ENCODE peak calls at places on chromosome 11, in ten cellular contexts. T, H, L, D, N, S, M, X, Q and U are unnamed samples.

GRCh38 chr11:64140101-64140500 is 25.8 kb downstream of the MACROD1 start:
- DNase-seq in T (no peak), H (no peak), L (no peak), D (no peak), N (no peak), S (no peak), M (no peak), X (no peak), Q (no peak), U (no peak)

GRCh38 chr11:25860677-25861445 is 471.1 kb upstream of the ANO3 start:
- DNase-seq in T (no peak), H (peak), L (no peak), D (no peak), N (peak), S (no peak), M (no peak), X (no peak), Q (no peak), U (no peak)

GRCh38 chr11:86972734-86973133 is 17.5 kb upstream of the FZD4 start:
- DNase-seq in T (no peak), H (no peak), L (no peak), D (no peak), N (no peak), S (no peak), M (no peak), X (no peak), Q (no peak), U (no peak)

GRCh38 chr11:18493310-18493709 is 33.4 kb downstream of the TSG101 start:
- DNase-seq in T (no peak), H (no peak), L (no peak), D (no peak), N (peak), S (no peak), M (no peak), X (no peak), Q (no peak), U (no peak)

GRCh38 chr11:32435152-32435480 is 223 bp downstream of the WT1 start:
- DNase-seq in T (no peak), H (no peak), L (no peak), D (no peak), N (no peak), S (no peak), M (no peak), X (no peak), Q (no peak), U (no peak)

GRCh38 chr11:128407962-128408361 is 179.4 kb downstream of the ETS1 start:
- DNase-seq in T (no peak), H (peak), L (no peak), D (no peak), N (peak), S (no peak), M (peak), X (no peak), Q (no peak), U (no peak)

GRCh38 chr11:116819049-116819448 is 4.1 kb downstream of the APOA4 start:
- DNase-seq in T (no peak), H (no peak), L (no peak), D (no peak), N (no peak), S (no peak), M (no peak), X (no peak), Q (no peak), U (no peak)

GRCh38 chr11:1206391-1207271 is 16.2 kb upstream of the MUC5B start:
- DNase-seq in T (no peak), H (no peak), L (no peak), D (no peak), N (no peak), S (peak), M (no peak), X (peak), Q (no peak), U (no peak)

GRCh38 chr11:8263109-8263768 is 439 bp downstream of the LMO1 start:
- DNase-seq in T (no peak), H (no peak), L (no peak), D (no peak), N (no peak), S (peak), M (no peak), X (peak), Q (no peak), U (no peak)

GRCh38 chr11:19632435-19632834 is 80.2 kb upstream of the NAV2 start:
- DNase-seq in T (no peak), H (peak), L (no peak), D (no peak), N (peak), S (no peak), M (no peak), X (no peak), Q (no peak), U (no peak)

GRCh38 chr11:116885951-116886629 is 48.7 kb upstream of the APOA1 start:
- DNase-seq in T (no peak), H (peak), L (no peak), D (no peak), N (no peak), S (no peak), M (no peak), X (no peak), Q (no peak), U (no peak)

GRCh38 chr11:105144887-105145286 is 5.3 kb upstream of the CARD18 start:
- DNase-seq in T (no peak), H (peak), L (no peak), D (no peak), N (peak), S (no peak), M (no peak), X (no peak), Q (no peak), U (no peak)

GRCh38 chr11:11010624-11011127 is 152.8 kb upstream of the ZBED5 start:
- DNase-seq in T (peak), H (peak), L (no peak), D (no peak), N (peak), S (no peak), M (no peak), X (no peak), Q (no peak), U (no peak)

GRCh38 chr11:94518300-94518699 is 6.0 kb downstream of the C11orf97 start:
- DNase-seq in T (no peak), H (no peak), L (no peak), D (no peak), N (no peak), S (no peak), M (no peak), X (no peak), Q (no peak), U (no peak)

GRCh38 chr11:112227471-112227870 is 1.2 kb downstream of the PTS start:
- DNase-seq in T (no peak), H (no peak), L (no peak), D (no peak), N (no peak), S (no peak), M (no peak), X (no peak), Q (no peak), U (no peak)
- H3K4me3 ChIP-seq in T (peak), H (peak), L (peak), D (peak), N (no peak), S (peak), M (peak), X (no peak), Q (peak), U (peak)

GRCh38 chr11:119092880-119093665 is 8.4 kb downstream of the HMBS start:
- DNase-seq in T (no peak), H (peak), L (no peak), D (no peak), N (no peak), S (no peak), M (no peak), X (no peak), Q (no peak), U (no peak)

GRCh38 chr11:119093666-119093950 is 8.0 kb downstream of the DPAGT1 start:
- DNase-seq in T (no peak), H (no peak), L (no peak), D (no peak), N (no peak), S (no peak), M (no peak), X (no peak), Q (no peak), U (no peak)

GRCh38 chr11:119093951-119094815 is 7.5 kb downstream of the DPAGT1 start:
- DNase-seq in T (no peak), H (peak), L (peak), D (no peak), N (no peak), S (peak), M (no peak), X (peak), Q (peak), U (no peak)

GRCh38 chr11:119095066-119095880 is 6.4 kb downstream of the DPAGT1 start:
- DNase-seq in T (peak), H (peak), L (peak), D (peak), N (peak), S (peak), M (peak), X (peak), Q (peak), U (peak)

DNA sequence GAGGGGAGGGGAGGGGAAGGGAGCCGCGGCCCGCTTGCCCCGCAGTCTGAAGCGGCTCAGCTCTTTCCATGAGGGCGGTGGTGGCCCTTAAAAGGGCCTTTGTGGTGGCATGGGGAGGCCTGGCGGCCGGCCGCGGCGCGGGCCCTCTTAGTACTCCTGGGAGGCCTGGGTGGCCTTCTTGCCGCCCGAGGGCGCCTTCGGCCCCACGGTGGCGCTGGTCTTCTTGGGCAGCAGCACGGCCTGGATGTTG is 6.9 kb downstream of the DPAGT1 start:
- DNase-seq in T (peak), H (peak), L (peak), D (no peak), N (peak), S (peak), M (peak), X (peak), Q (no peak), U (no peak)
- TF ChIP-seq CTCF in T (peak), H (peak), L (peak), D (peak), N (peak), S (peak), M (peak), X (no peak), Q (peak), U (peak)

DNA sequence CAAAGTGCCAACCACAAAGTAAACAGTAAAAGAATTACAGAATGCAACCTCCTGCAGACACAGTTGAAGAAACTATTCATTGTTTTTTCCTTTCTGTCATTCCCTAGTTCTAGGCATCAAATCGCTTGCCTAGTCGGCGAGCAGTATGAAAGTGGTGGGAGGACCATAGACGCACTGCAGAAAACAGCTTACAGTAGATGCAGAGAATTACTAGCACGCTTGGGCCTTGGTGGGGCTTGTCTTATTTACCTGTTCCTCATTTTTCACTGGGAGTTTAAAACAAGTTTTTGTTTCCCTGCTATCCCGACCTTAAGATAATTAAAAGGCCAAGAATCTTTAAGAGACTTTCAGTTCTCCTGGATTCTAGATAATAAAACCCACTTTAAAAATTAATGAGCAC is 742 bp upstream of the ARL14EP start:
- DNase-seq in T (no peak), H (no peak), L (no peak), D (no peak), N (no peak), S (no peak), M (no peak), X (no peak), Q (no peak), U (no peak)
- H3K4me3 ChIP-seq in T (peak), H (no peak), L (peak), D (peak), N (no peak), S (peak), M (peak), X (no peak), Q (peak), U (peak)

DNA sequence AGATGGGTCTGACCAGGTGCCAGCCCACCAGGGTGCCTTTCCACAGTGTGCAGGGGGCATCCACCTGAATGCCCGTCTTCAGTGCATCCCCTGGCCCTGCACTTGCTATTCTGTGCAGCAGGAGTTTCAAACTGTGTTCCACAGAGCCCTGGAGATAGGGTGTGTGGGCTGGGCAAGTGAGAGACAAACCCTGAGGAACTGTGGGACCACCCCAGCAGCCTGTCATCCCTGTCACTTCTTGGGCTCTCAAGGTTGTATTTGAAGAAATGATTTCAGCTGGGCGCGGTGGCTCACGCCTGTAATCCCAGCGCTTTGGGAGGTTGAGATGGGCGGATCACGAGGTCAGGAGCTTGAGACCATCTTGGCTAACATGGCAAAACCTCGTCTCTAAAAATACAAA is 6.4 kb upstream of the DGAT2 start:
- DNase-seq in T (no peak), H (no peak), L (no peak), D (no peak), N (no peak), S (no peak), M (no peak), X (peak), Q (no peak), U (no peak)
- TF ChIP-seq CTCF in T (no peak), H (no peak), L (no peak), D (no peak), N (no peak), S (no peak), M (no peak), X (no peak), Q (no peak), U (no peak)